ENCODE peak calls at places on chromosomes 16 and 17, in six cellular contexts. C is DND-41, G is amniotic stem cell, X is C1 segment of cervical spinal cord, P is neural progenitor cell, H is SJSA1. R is an unnamed sample.
A peak's percentile ranks its signal among the peaks of the same experiment; 100 is the strongest.

GRCh38 chr16:57754354-57755060 is 18.9 kb downstream of the KATNB1 start:
- DNase-seq in C (no peak), G (no peak), X (no peak), P (no peak), H (no peak), R (no peak)

GRCh38 chr17:4808378-4808767 is 1.4 kb downstream of the PLD2 start:
- DNase-seq in C (no peak), G (no peak), X (peak; percentile 54), P (no peak), H (no peak), R (peak; percentile 35)

GRCh38 chr17:33016920-33017319 is 25.3 kb downstream of the SPACA3 start:
- DNase-seq in C (no peak), G (no peak), X (no peak), P (peak; percentile 13), H (peak; percentile 32), R (no peak)

GRCh38 chr17:35774499-35774898 is 13.8 kb downstream of the C17orf50 start:
- DNase-seq in C (no peak), G (no peak), X (peak; percentile 19), P (no peak), H (no peak), R (no peak)

GRCh38 chr17:76353004-76353598 is 615 bp downstream of the PRPSAP1 start:
- DNase-seq in C (no peak), G (no peak), X (peak; percentile 54), P (peak; percentile 63), H (no peak), R (no peak)

GRCh38 chr16:77898671-77899211 is 110.4 kb downstream of the VAT1L start:
- DNase-seq in C (no peak), G (no peak), X (no peak), P (no peak), H (no peak), R (no peak)

GRCh38 chr16:27446721-27447120 is 44.7 kb downstream of the IL21R start:
- DNase-seq in C (peak; percentile 86), G (no peak), X (no peak), P (no peak), H (no peak), R (no peak)

GRCh38 chr16:16007743-16008111 is 58.3 kb downstream of the ABCC1 start:
- DNase-seq in C (no peak), G (no peak), X (no peak), P (no peak), H (no peak), R (no peak)

GRCh38 chr16:22190169-22191088 is 15.6 kb upstream of the EEF2K start:
- DNase-seq in C (peak; percentile 99), G (peak; percentile 100), X (peak; percentile 99), P (peak; percentile 99), H (peak; percentile 100), R (peak; percentile 100)

GRCh38 chr16:79509906-79510305 is 90.6 kb downstream of the MAF start:
- DNase-seq in C (no peak), G (no peak), X (no peak), P (no peak), H (no peak), R (no peak)

GRCh38 chr17:61412860-61413653 is 13.4 kb downstream of the TBX2 start:
- DNase-seq in C (peak; percentile 52), G (no peak), X (no peak), P (peak; percentile 60), H (no peak), R (no peak)

GRCh38 chr16:53761967-53762726 is 58.2 kb downstream of the FTO start:
- DNase-seq in C (no peak), G (no peak), X (no peak), P (no peak), H (no peak), R (no peak)

GRCh38 chr16:15518412-15519351 is 84.3 kb downstream of the BMERB1 start:
- DNase-seq in C (no peak), G (no peak), X (peak; percentile 15), P (no peak), H (no peak), R (peak; percentile 34)

GRCh38 chr16:66728117-66728787 is 23.2 kb downstream of the DYNC1LI2 start:
- DNase-seq in C (no peak), G (peak; percentile 50), X (peak; percentile 20), P (peak; percentile 65), H (no peak), R (no peak)

GRCh38 chr16:47229053-47229640 is 85.4 kb upstream of the NETO2 start:
- DNase-seq in C (no peak), G (no peak), X (no peak), P (no peak), H (no peak), R (no peak)

GRCh38 chr16:4344659-4345438 is 6.3 kb downstream of the PAM16 start:
- DNase-seq in C (no peak), G (no peak), X (peak; percentile 40), P (no peak), H (no peak), R (peak; percentile 84)

GRCh38 chr16:73083271-73083670 is 35.3 kb upstream of the ZFHX3 start:
- DNase-seq in C (no peak), G (no peak), X (no peak), P (no peak), H (no peak), R (no peak)

GRCh38 chr17:27808629-27809028 is 8.3 kb upstream of the NOS2 start:
- DNase-seq in C (no peak), G (no peak), X (no peak), P (no peak), H (no peak), R (no peak)

GRCh38 chr17:68954146-68954971 is 833 bp downstream of the ABCA8 start:
- DNase-seq in C (no peak), G (no peak), X (no peak), P (no peak), H (no peak), R (no peak)

GRCh38 chr16:12617401-12617819 is 186.3 kb downstream of the CPPED1 start:
- DNase-seq in C (no peak), G (no peak), X (no peak), P (no peak), H (no peak), R (no peak)

GRCh38 chr17:48554412-48555090 is 9.6 kb upstream of the HOXB2 start:
- DNase-seq in C (no peak), G (no peak), X (no peak), P (peak; percentile 59), H (no peak), R (no peak)

GRCh38 chr17:8870406-8871040 is 3.0 kb upstream of the PIK3R6 start:
- DNase-seq in C (no peak), G (no peak), X (no peak), P (no peak), H (no peak), R (no peak)

R was measured in dorsolateral prefrontal cortex.